ENCODE peak calls at places on chromosome 16, in eight cellular contexts. F, H, S, J, V, T, C and X are unnamed samples.

GRCh38 chr16:17921357-17921978 is 415.1 kb downstream of the NPIPA8 start:
- DNase-seq in F (no peak), H (no peak), S (peak; percentile 27), J (peak; percentile 4), V (peak; percentile 34), T (no peak), C (peak; percentile 72), X (no peak)

GRCh38 chr16:17302213-17302612 is 168.5 kb downstream of the XYLT1 start:
- DNase-seq in F (no peak), H (no peak), S (no peak), J (no peak), V (no peak), T (no peak), C (peak; percentile 50), X (no peak)

GRCh38 chr16:89256651-89257254 is 39.2 kb downstream of the ZNF778 start:
- DNase-seq in F (peak; percentile 88), H (peak; percentile 77), S (peak; percentile 62), J (peak; percentile 62), V (peak; percentile 59), T (no peak), C (no peak), X (peak; percentile 16)

GRCh38 chr16:30358577-30358936 is 3.4 kb upstream of the CD2BP2 start:
- DNase-seq in F (no peak), H (no peak), S (peak; percentile 23), J (no peak), V (no peak), T (no peak), C (no peak), X (no peak)

GRCh38 chr16:85628651-85629050 is 15.5 kb downstream of the GSE1 start:
- DNase-seq in F (no peak), H (no peak), S (no peak), J (no peak), V (no peak), T (no peak), C (no peak), X (no peak)

GRCh38 chr16:674968-675883 is at the start of gene RHBDL1:
- DNase-seq in F (no peak), H (peak; percentile 55), S (peak; percentile 69), J (no peak), V (no peak), T (no peak), C (peak; percentile 35), X (peak; percentile 34)

GRCh38 chr16:82451449-82451848 is 175.3 kb upstream of the CDH13 start:
- DNase-seq in F (no peak), H (no peak), S (no peak), J (no peak), V (no peak), T (no peak), C (no peak), X (no peak)

GRCh38 chr16:19771040-19771439 is 53.0 kb downstream of the IQCK start:
- DNase-seq in F (no peak), H (no peak), S (no peak), J (no peak), V (no peak), T (no peak), C (no peak), X (no peak)

GRCh38 chr16:80883159-80883642 is 78.8 kb upstream of the CDYL2 start:
- DNase-seq in F (no peak), H (no peak), S (no peak), J (no peak), V (no peak), T (no peak), C (no peak), X (no peak)

GRCh38 chr16:75114179-75114945 is 2.2 kb downstream of the LDHD start:
- DNase-seq in F (no peak), H (no peak), S (peak; percentile 36), J (no peak), V (no peak), T (no peak), C (no peak), X (no peak)

GRCh38 chr16:87361916-87362619 is 21.5 kb downstream of the FBXO31 start:
- DNase-seq in F (no peak), H (no peak), S (no peak), J (no peak), V (no peak), T (no peak), C (no peak), X (peak; percentile 38)

GRCh38 chr16:67975321-67976105 is 4.8 kb downstream of the DPEP3 start:
- DNase-seq in F (no peak), H (no peak), S (no peak), J (no peak), V (no peak), T (no peak), C (peak; percentile 80), X (no peak)

GRCh38 chr16:85536073-85536410 is 77.1 kb upstream of the GSE1 start:
- DNase-seq in F (no peak), H (no peak), S (no peak), J (no peak), V (no peak), T (no peak), C (no peak), X (no peak)